ENCODE peak calls at places on chromosomes 16 and 17, in seven cellular contexts. One of them, this sample, is unnamed.

GRCh38 chr17:55895112-55895759 is 144.4 kb downstream of the PCTP start:
- DNase-seq in mucosa of descending colon: no peak
- DNase-seq in aorta: no peak
- DNase-seq in dorsolateral prefrontal cortex: no peak
- DNase-seq in OCI-LY7: no peak
- DNase-seq in right cardiac atrium: no peak
- DNase-seq in ovary: no peak
- DNase-seq in this sample: no peak

GRCh38 chr17:14340968-14341412 is 40.1 kb downstream of the HS3ST3B1 start:
- DNase-seq in aorta: no peak
- DNase-seq in right cardiac atrium: no peak
- DNase-seq in ovary: no peak
- DNase-seq in mucosa of descending colon: no peak
- DNase-seq in dorsolateral prefrontal cortex: no peak
- DNase-seq in OCI-LY7: no peak
- DNase-seq in this sample: no peak

GRCh38 chr17:81253358-81254131 is 14.4 kb downstream of the NDUFAF8 start:
- DNase-seq in dorsolateral prefrontal cortex: no peak
- DNase-seq in OCI-LY7: peak
- DNase-seq in mucosa of descending colon: peak
- DNase-seq in ovary: no peak
- DNase-seq in aorta: no peak
- DNase-seq in right cardiac atrium: peak
- DNase-seq in this sample: peak

GRCh38 chr17:74539281-74539820 is 6.6 kb downstream of the CD300C start:
- DNase-seq in aorta: no peak
- DNase-seq in dorsolateral prefrontal cortex: no peak
- DNase-seq in ovary: no peak
- DNase-seq in right cardiac atrium: no peak
- DNase-seq in mucosa of descending colon: no peak
- DNase-seq in OCI-LY7: no peak
- DNase-seq in this sample: no peak

GRCh38 chr16:10738231-10739077 is 5.2 kb upstream of the NUBP1 start:
- DNase-seq in OCI-LY7: peak
- DNase-seq in mucosa of descending colon: no peak
- DNase-seq in dorsolateral prefrontal cortex: peak
- DNase-seq in right cardiac atrium: peak
- DNase-seq in aorta: peak
- DNase-seq in ovary: peak
- DNase-seq in this sample: peak

GRCh38 chr16:68444058-68444657 is 4.2 kb downstream of the SMPD3 start:
- DNase-seq in ovary: peak
- DNase-seq in mucosa of descending colon: peak
- DNase-seq in dorsolateral prefrontal cortex: no peak
- DNase-seq in OCI-LY7: no peak
- DNase-seq in aorta: no peak
- DNase-seq in right cardiac atrium: peak
- DNase-seq in this sample: no peak

GRCh38 chr16:62408760-62409159 is 372.5 kb upstream of the CDH8 start:
- DNase-seq in mucosa of descending colon: no peak
- DNase-seq in right cardiac atrium: peak
- DNase-seq in OCI-LY7: no peak
- DNase-seq in ovary: no peak
- DNase-seq in aorta: no peak
- DNase-seq in dorsolateral prefrontal cortex: no peak
- DNase-seq in this sample: no peak

GRCh38 chr17:2212328-2212981 is 91.1 kb downstream of the SMG6 start:
- DNase-seq in aorta: peak
- DNase-seq in mucosa of descending colon: peak
- DNase-seq in OCI-LY7: no peak
- DNase-seq in ovary: no peak
- DNase-seq in right cardiac atrium: peak
- DNase-seq in dorsolateral prefrontal cortex: no peak
- DNase-seq in this sample: no peak

GRCh38 chr17:63911657-63912100 is 621 bp upstream of the CSHL1 start:
- DNase-seq in dorsolateral prefrontal cortex: no peak
- DNase-seq in right cardiac atrium: no peak
- DNase-seq in OCI-LY7: peak
- DNase-seq in aorta: no peak
- DNase-seq in mucosa of descending colon: peak
- DNase-seq in ovary: peak
- DNase-seq in this sample: peak

GRCh38 chr16:75028544-75028943 is 29.7 kb downstream of the ZNRF1 start:
- DNase-seq in aorta: no peak
- DNase-seq in dorsolateral prefrontal cortex: no peak
- DNase-seq in ovary: no peak
- DNase-seq in mucosa of descending colon: no peak
- DNase-seq in OCI-LY7: no peak
- DNase-seq in right cardiac atrium: no peak
- DNase-seq in this sample: no peak

GRCh38 chr17:2238432-2239169 is 65.0 kb downstream of the SMG6 start:
- DNase-seq in aorta: no peak
- DNase-seq in ovary: no peak
- DNase-seq in mucosa of descending colon: no peak
- DNase-seq in OCI-LY7: peak
- DNase-seq in right cardiac atrium: peak
- DNase-seq in dorsolateral prefrontal cortex: no peak
- DNase-seq in this sample: no peak

GRCh38 chr17:77957215-77957868 is 1.2 kb upstream of the TNRC6C start:
- DNase-seq in right cardiac atrium: no peak
- DNase-seq in mucosa of descending colon: peak
- DNase-seq in aorta: no peak
- DNase-seq in OCI-LY7: peak
- DNase-seq in dorsolateral prefrontal cortex: no peak
- DNase-seq in ovary: no peak
- DNase-seq in this sample: no peak

GRCh38 chr17:61621317-61621716 is 30.3 kb upstream of the NACA2 start:
- DNase-seq in mucosa of descending colon: no peak
- DNase-seq in OCI-LY7: no peak
- DNase-seq in aorta: no peak
- DNase-seq in dorsolateral prefrontal cortex: no peak
- DNase-seq in ovary: no peak
- DNase-seq in right cardiac atrium: no peak
- DNase-seq in this sample: no peak

GRCh38 chr16:61460020-61460419 is 576.2 kb downstream of the CDH8 start:
- DNase-seq in mucosa of descending colon: no peak
- DNase-seq in dorsolateral prefrontal cortex: no peak
- DNase-seq in aorta: no peak
- DNase-seq in ovary: no peak
- DNase-seq in right cardiac atrium: no peak
- DNase-seq in OCI-LY7: no peak
- DNase-seq in this sample: no peak

GRCh38 chr16:54935411-54936085 is 4.9 kb downstream of the IRX5 start:
- DNase-seq in mucosa of descending colon: no peak
- DNase-seq in aorta: no peak
- DNase-seq in OCI-LY7: no peak
- DNase-seq in right cardiac atrium: peak
- DNase-seq in ovary: no peak
- DNase-seq in dorsolateral prefrontal cortex: no peak
- DNase-seq in this sample: no peak

GRCh38 chr16:57318240-57318970 is 33.9 kb upstream of the PLLP start:
- DNase-seq in aorta: peak
- DNase-seq in dorsolateral prefrontal cortex: no peak
- DNase-seq in right cardiac atrium: no peak
- DNase-seq in OCI-LY7: no peak
- DNase-seq in ovary: no peak
- DNase-seq in mucosa of descending colon: no peak
- DNase-seq in this sample: no peak

GRCh38 chr16:57585051-57585687 is 42.7 kb downstream of the ADGRG5 start:
- DNase-seq in ovary: no peak
- DNase-seq in OCI-LY7: no peak
- DNase-seq in dorsolateral prefrontal cortex: no peak
- DNase-seq in aorta: peak
- DNase-seq in right cardiac atrium: no peak
- DNase-seq in mucosa of descending colon: no peak
- DNase-seq in this sample: no peak

GRCh38 chr17:34406196-34406595 is 43.2 kb upstream of the CCL1 start:
- DNase-seq in ovary: no peak
- DNase-seq in OCI-LY7: no peak
- DNase-seq in mucosa of descending colon: no peak
- DNase-seq in right cardiac atrium: no peak
- DNase-seq in aorta: no peak
- DNase-seq in dorsolateral prefrontal cortex: no peak
- DNase-seq in this sample: no peak

GRCh38 chr16:12455287-12455798 is 348.3 kb downstream of the CPPED1 start:
- DNase-seq in ovary: peak
- DNase-seq in OCI-LY7: peak
- DNase-seq in mucosa of descending colon: peak
- DNase-seq in right cardiac atrium: peak
- DNase-seq in dorsolateral prefrontal cortex: peak
- DNase-seq in aorta: peak
- DNase-seq in this sample: no peak

GRCh38 chr17:65918921-65919546 is 272.9 kb downstream of the CEP112 start:
- DNase-seq in aorta: no peak
- DNase-seq in OCI-LY7: no peak
- DNase-seq in mucosa of descending colon: no peak
- DNase-seq in right cardiac atrium: no peak
- DNase-seq in dorsolateral prefrontal cortex: no peak
- DNase-seq in ovary: no peak
- DNase-seq in this sample: no peak

GRCh38 chr16:10897134-10897533 is 20.1 kb downstream of the CIITA start:
- DNase-seq in right cardiac atrium: no peak
- DNase-seq in aorta: no peak
- DNase-seq in OCI-LY7: no peak
- DNase-seq in ovary: no peak
- DNase-seq in mucosa of descending colon: no peak
- DNase-seq in dorsolateral prefrontal cortex: no peak
- DNase-seq in this sample: no peak

GRCh38 chr16:21663889-21664647 is at the start of gene OTOA:
- DNase-seq in aorta: no peak
- DNase-seq in right cardiac atrium: peak
- DNase-seq in dorsolateral prefrontal cortex: no peak
- DNase-seq in ovary: peak
- DNase-seq in mucosa of descending colon: no peak
- DNase-seq in OCI-LY7: no peak
- DNase-seq in this sample: peak

GRCh38 chr16:57613514-57613913 is 14.9 kb upstream of the ADGRG1 start:
- DNase-seq in ovary: no peak
- DNase-seq in dorsolateral prefrontal cortex: peak
- DNase-seq in right cardiac atrium: peak
- DNase-seq in aorta: no peak
- DNase-seq in OCI-LY7: no peak
- DNase-seq in mucosa of descending colon: no peak
- DNase-seq in this sample: no peak

GRCh38 chr17:82520041-82520910 is 744 bp downstream of the FOXK2 start:
- DNase-seq in dorsolateral prefrontal cortex: no peak
- DNase-seq in OCI-LY7: peak
- DNase-seq in aorta: peak
- DNase-seq in ovary: peak
- DNase-seq in mucosa of descending colon: peak
- DNase-seq in right cardiac atrium: peak
- DNase-seq in this sample: peak

GRCh38 chr17:10652984-10653680 is 4.0 kb downstream of the MYH3 start:
- DNase-seq in aorta: no peak
- DNase-seq in mucosa of descending colon: no peak
- DNase-seq in OCI-LY7: no peak
- DNase-seq in dorsolateral prefrontal cortex: peak
- DNase-seq in right cardiac atrium: no peak
- DNase-seq in ovary: no peak
- DNase-seq in this sample: peak

GRCh38 chr16:61900482-61900881 is 135.8 kb downstream of the CDH8 start:
- DNase-seq in mucosa of descending colon: no peak
- DNase-seq in ovary: no peak
- DNase-seq in aorta: no peak
- DNase-seq in OCI-LY7: no peak
- DNase-seq in right cardiac atrium: no peak
- DNase-seq in dorsolateral prefrontal cortex: no peak
- DNase-seq in this sample: no peak

DNA sequence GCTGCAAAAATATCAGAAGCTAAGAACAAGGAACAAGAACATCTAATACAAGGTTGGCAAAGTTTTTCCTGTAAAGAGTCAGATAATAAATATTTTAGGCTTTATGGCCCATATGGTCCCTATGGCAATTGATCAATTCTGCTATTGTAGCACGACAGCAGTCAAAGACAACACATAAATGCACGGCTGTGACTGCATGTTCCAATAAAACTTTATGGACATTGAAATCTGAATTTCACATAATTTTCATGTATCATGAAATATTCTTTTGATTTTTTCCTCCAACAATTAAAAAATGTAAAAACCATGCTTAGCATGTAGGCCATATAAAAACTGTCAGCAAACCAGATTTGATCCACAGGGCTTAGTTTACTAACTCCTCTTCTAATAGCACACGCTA is 10.5 kb upstream of the RNF43 start:
- DNase-seq in dorsolateral prefrontal cortex: no peak
- DNase-seq in aorta: no peak
- DNase-seq in right cardiac atrium: no peak
- DNase-seq in mucosa of descending colon: no peak
- DNase-seq in OCI-LY7: no peak
- DNase-seq in ovary: no peak
- DNase-seq in this sample: no peak
- H3K4me3 ChIP-seq in dorsolateral prefrontal cortex: no peak
- H3K4me3 ChIP-seq in aorta: no peak
- H3K4me3 ChIP-seq in right cardiac atrium: no peak
- H3K4me3 ChIP-seq in mucosa of descending colon: no peak
- H3K4me3 ChIP-seq in OCI-LY7: no peak
- H3K4me3 ChIP-seq in ovary: no peak
- H3K4me3 ChIP-seq in this sample: no peak

GRCh38 chr17:48582750-48583069 is 4.6 kb upstream of the HOXB4 start:
- DNase-seq in right cardiac atrium: no peak
- DNase-seq in OCI-LY7: no peak
- DNase-seq in ovary: no peak
- DNase-seq in mucosa of descending colon: no peak
- DNase-seq in dorsolateral prefrontal cortex: no peak
- DNase-seq in aorta: no peak
- DNase-seq in this sample: no peak
- H3K4me3 ChIP-seq in right cardiac atrium: peak
- H3K4me3 ChIP-seq in OCI-LY7: no peak
- H3K4me3 ChIP-seq in ovary: no peak
- H3K4me3 ChIP-seq in mucosa of descending colon: no peak
- H3K4me3 ChIP-seq in dorsolateral prefrontal cortex: no peak
- H3K4me3 ChIP-seq in aorta: no peak
- H3K4me3 ChIP-seq in this sample: no peak

DNA sequence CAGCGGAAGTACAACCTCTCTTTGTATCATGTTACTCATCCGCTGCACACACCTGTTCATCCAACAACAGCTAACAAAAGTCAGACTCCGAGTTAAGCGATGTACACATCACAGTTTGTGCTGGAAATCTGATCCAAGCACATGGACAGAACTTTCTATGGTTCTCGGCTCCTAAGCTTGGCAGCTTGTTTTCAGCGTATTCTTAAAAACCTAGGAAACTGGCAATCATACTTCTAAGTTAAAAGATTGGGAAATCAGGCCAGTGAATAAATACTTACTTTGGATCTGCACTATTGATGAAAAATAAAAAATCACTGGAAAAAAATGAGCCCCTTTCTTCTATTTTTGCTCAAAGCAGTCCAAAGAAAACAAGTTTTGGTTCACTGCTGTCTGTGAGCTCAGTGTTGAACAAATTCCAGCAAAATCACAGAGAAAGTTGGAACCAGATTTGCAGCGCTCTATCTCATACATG is 71.4 kb upstream of the CREBBP start:
- DNase-seq in right cardiac atrium: no peak
- DNase-seq in mucosa of descending colon: no peak
- DNase-seq in OCI-LY7: no peak
- DNase-seq in dorsolateral prefrontal cortex: no peak
- DNase-seq in ovary: no peak
- DNase-seq in aorta: no peak
- DNase-seq in this sample: no peak
- H3K4me3 ChIP-seq in right cardiac atrium: no peak
- H3K4me3 ChIP-seq in mucosa of descending colon: no peak
- H3K4me3 ChIP-seq in OCI-LY7: no peak
- H3K4me3 ChIP-seq in dorsolateral prefrontal cortex: no peak
- H3K4me3 ChIP-seq in ovary: no peak
- H3K4me3 ChIP-seq in aorta: no peak
- H3K4me3 ChIP-seq in this sample: no peak

GRCh38 chr17:29291163-29291752 is 2.7 kb downstream of the NUFIP2 start:
- DNase-seq in ovary: no peak
- DNase-seq in right cardiac atrium: no peak
- DNase-seq in aorta: no peak
- DNase-seq in dorsolateral prefrontal cortex: no peak
- DNase-seq in OCI-LY7: peak
- DNase-seq in mucosa of descending colon: peak
- DNase-seq in this sample: peak
- H3K4me3 ChIP-seq in ovary: peak
- H3K4me3 ChIP-seq in right cardiac atrium: peak
- H3K4me3 ChIP-seq in aorta: peak
- H3K4me3 ChIP-seq in dorsolateral prefrontal cortex: peak
- H3K4me3 ChIP-seq in OCI-LY7: peak
- H3K4me3 ChIP-seq in mucosa of descending colon: no peak
- H3K4me3 ChIP-seq in this sample: peak

This sample was measured in CD8-positive, alpha-beta memory T cell.